ENCODE peak calls at places on chromosome 12, in four cellular contexts. P, C, I and F are unnamed samples.

GRCh38 chr12:20350495-20350894 is 17.8 kb upstream of the PDE3A start:
- DNase-seq in I (no peak), P (no peak), C (no peak), F (no peak)

GRCh38 chr12:87270894-87271293 is 758.3 kb downstream of the C12orf50 start:
- DNase-seq in I (peak; percentile 21), C (no peak), P (no peak), F (no peak)

GRCh38 chr12:81070846-81071245 is 7.0 kb upstream of the ACSS3 start:
- DNase-seq in C (no peak), I (no peak), P (no peak), F (no peak)

GRCh38 chr12:33994857-33995808 is 27.2 kb upstream of the ALG10 start:
- DNase-seq in C (no peak), P (no peak), I (no peak), F (no peak)

GRCh38 chr12:113424915-113425823 is 3.0 kb downstream of the SDSL start:
- DNase-seq in C (peak; percentile 53), P (no peak), I (peak; percentile 52), F (no peak)

GRCh38 chr12:1338483-1339177 is 255.8 kb downstream of the FBXL14 start:
- DNase-seq in I (no peak), C (no peak), P (no peak), F (no peak)

GRCh38 chr12:87995581-87996178 is 33.5 kb downstream of the C12orf50 start:
- DNase-seq in P (no peak), I (peak; percentile 79), C (peak; percentile 47), F (peak; percentile 37)

GRCh38 chr12:27221625-27222387 is 22.3 kb upstream of the STK38L start:
- DNase-seq in C (no peak), I (no peak), P (no peak), F (no peak)

GRCh38 chr12:115132145-115132544 is 448.2 kb upstream of the TBX3 start:
- DNase-seq in I (no peak), C (no peak), P (no peak), F (no peak)

GRCh38 chr12:124655317-124656213 is 88.2 kb upstream of the NCOR2 start:
- DNase-seq in C (peak; percentile 91), P (peak; percentile 64), I (peak; percentile 44), F (no peak)

GRCh38 chr12:1922985-1923384 is 4.5 kb upstream of the CACNA2D4 start:
- DNase-seq in C (no peak), I (no peak), P (no peak), F (no peak)

GRCh38 chr12:113056631-113057488 is at the start of gene DTX1:
- DNase-seq in P (peak; percentile 72), I (peak; percentile 60), C (peak; percentile 31), F (no peak)

GRCh38 chr12:56315626-56316473 is at the start of gene CNPY2:
- DNase-seq in P (peak; percentile 97), C (peak; percentile 95), I (peak; percentile 98), F (peak; percentile 98)

GRCh38 chr12:67578976-67579661 is 69.4 kb upstream of the DYRK2 start:
- DNase-seq in P (no peak), C (no peak), I (no peak), F (no peak)

GRCh38 chr12:113837059-113837458 is 129.1 kb downstream of the RBM19 start:
- DNase-seq in P (no peak), I (no peak), C (no peak), F (no peak)

GRCh38 chr12:115044073-115044472 is 360.1 kb upstream of the TBX3 start:
- DNase-seq in P (no peak), I (no peak), C (no peak), F (no peak)

GRCh38 chr12:46901464-46902205 is 75.8 kb upstream of the SLC38A4 start:
- DNase-seq in P (no peak), I (no peak), C (no peak), F (no peak)

GRCh38 chr12:40693503-40693863 is 1.2 kb downstream of the CNTN1 start:
- DNase-seq in C (peak; percentile 33), I (peak; percentile 60), P (peak; percentile 37), F (no peak)

GRCh38 chr12:86275356-86275755 is 19.2 kb upstream of the MGAT4C start:
- DNase-seq in P (no peak), I (no peak), C (no peak), F (no peak)

GRCh38 chr12:132265056-132265800 is 64.2 kb downstream of the GALNT9 start:
- DNase-seq in C (no peak), P (peak; percentile 31), I (no peak), F (no peak)

GRCh38 chr12:47397664-47398281 is 308.1 kb downstream of the RPAP3 start:
- DNase-seq in I (peak; percentile 20), P (no peak), C (no peak), F (peak; percentile 79)

GRCh38 chr12:82438356-82438755 is 80.0 kb downstream of the METTL25 start:
- DNase-seq in C (no peak), I (no peak), P (no peak), F (no peak)

GRCh38 chr12:122086641-122087285 is 8.2 kb downstream of the MLXIP start:
- DNase-seq in P (no peak), C (no peak), I (no peak), F (no peak)

GRCh38 chr12:118404876-118405521 is 28.6 kb downstream of the SUDS3 start:
- DNase-seq in P (no peak), C (peak; percentile 46), I (peak; percentile 82), F (peak; percentile 31)

GRCh38 chr12:113471619-113472171 is at the start of gene LHX5:
- DNase-seq in C (no peak), I (peak; percentile 93), P (no peak), F (no peak)

GRCh38 chr12:68482660-68483059 is 128.0 kb upstream of the RAP1B start:
- DNase-seq in C (no peak), P (no peak), I (no peak), F (no peak)

GRCh38 chr12:58313091-58313855 is 371.9 kb downstream of the ATP23 start:
- DNase-seq in P (no peak), C (no peak), I (no peak), F (no peak)

GRCh38 chr12:5945071-5946008 is at the start of gene ANO2:
- DNase-seq in I (peak; percentile 90), C (no peak), P (peak; percentile 43), F (no peak)

GRCh38 chr12:95006206-95006605 is 2.7 kb upstream of the NDUFA12 start:
- DNase-seq in C (no peak), P (no peak), I (no peak), F (no peak)

GRCh38 chr12:29547151-29547561 is 49.7 kb upstream of the OVCH1 start:
- DNase-seq in I (no peak), C (no peak), P (no peak), F (no peak)

GRCh38 chr12:75893758-75894157 is 137.8 kb downstream of the PHLDA1 start:
- DNase-seq in P (no peak), C (no peak), I (no peak), F (peak; percentile 18)

DNA sequence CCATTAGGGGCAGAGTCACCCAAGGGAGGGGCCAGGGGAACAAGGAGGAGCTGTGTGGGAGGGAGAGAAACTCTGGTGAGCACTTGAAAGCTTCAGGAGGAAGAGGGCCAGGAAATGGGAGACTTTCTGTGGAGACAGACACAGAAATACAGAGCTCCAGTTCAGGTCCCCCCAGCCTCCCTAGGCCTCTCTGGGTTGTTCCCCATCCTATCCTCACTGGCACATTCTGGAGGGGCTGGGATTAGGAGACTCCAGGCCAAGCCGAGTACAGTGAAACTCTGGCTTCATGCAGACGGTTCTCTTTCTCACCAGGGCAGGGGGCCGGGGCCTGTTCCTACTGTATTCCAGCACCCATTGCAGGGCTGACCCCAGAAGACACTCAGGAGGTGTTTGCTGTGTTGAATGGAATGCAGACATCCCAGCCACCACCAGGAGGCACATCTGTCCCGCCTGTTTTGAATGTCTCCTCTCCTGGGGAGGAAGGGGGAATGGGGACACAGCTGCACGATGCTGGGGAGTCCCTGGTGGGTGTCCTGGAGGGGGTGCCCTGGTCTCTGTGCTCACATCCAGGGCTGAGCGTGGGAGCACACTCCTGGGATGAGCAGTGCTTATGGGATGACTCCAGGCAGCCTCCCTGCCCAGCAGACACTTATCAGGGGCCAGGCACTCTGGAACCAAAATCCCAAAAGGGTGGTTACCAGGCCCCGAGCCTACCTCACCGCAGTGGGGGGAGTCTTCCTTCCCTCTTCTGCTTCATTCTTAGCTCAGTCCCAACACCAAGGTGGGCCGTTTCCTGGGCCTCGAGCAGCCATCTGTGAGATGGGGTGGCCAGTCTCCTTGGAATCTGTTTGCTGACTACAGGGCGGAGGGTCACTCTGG is 5.5 kb upstream of the KRT84 start:
- DNase-seq in I (peak; percentile 51), P (no peak), C (no peak), F (no peak)
- TF ChIP-seq CTCF in I (peak; percentile 75), P (no peak), C (no peak), F (peak; percentile 67)

GRCh38 chr12:64781374-64782029 is 22.3 kb upstream of the GNS start:
- DNase-seq in P (no peak), I (peak; percentile 85), C (no peak), F (no peak)
- H3K4me3 ChIP-seq in P (peak overlapping the region; percentile 92), I (peak overlapping the region; percentile 54), C (peak overlapping the region; percentile 43), F (peak overlapping the region; percentile 55)

GRCh38 chr12:72270246-72270645 is 1.9 kb upstream of the TRHDE start:
- DNase-seq in I (no peak), C (no peak), P (no peak), F (no peak)

GRCh38 chr12:72269491-72269890 is 2.7 kb upstream of the TRHDE start:
- DNase-seq in C (no peak), P (no peak), I (no peak), F (no peak)

GRCh38 chr12:72268386-72268785 is 3.8 kb upstream of the TRHDE start:
- DNase-seq in C (no peak), I (no peak), P (no peak), F (no peak)

GRCh38 chr12:72264548-72265175 is 7.5 kb upstream of the TRHDE start:
- DNase-seq in P (no peak), I (peak; percentile 22), C (no peak), F (peak; percentile 11)

GRCh38 chr12:72267974-72268373 is 4.2 kb upstream of the TRHDE start:
- DNase-seq in P (no peak), C (no peak), I (no peak), F (no peak)
- TF ChIP-seq CTCF in P (no peak), C (peak; percentile 16), I (peak; percentile 34), F (peak; percentile 38)

DNA sequence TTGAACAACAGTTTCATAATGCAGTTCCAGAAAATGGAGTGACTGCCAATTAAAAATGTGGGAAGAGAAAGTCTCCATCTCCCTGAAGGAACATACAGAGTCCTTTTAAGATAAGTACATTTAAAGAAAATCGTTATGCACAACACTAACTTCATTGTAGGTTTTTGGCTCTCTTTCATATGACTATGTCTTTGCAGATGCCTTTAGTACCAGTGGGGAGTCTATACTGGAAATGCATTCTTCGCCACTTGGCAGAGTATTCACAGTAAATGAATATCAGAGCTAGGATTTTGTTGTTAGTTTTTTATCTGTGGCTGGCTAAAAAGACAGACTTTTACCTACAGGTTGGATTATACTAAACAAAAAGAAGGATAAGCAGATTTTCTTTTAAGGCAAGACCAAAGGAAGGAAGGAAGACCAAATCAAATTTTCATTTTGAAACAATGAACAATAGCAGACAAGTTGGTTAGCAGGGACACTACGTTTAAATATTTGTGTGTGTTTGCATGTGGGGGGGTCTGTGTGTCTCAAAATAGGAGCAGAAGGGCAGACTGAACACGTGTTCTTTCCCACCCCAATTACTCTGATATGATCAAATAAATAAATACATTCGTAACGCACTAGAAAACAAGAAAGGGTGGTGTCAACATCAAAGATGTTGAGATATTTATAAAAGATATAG is 124.5 kb downstream of the BTG1 start:
- DNase-seq in P (no peak), I (no peak), C (no peak), F (no peak)
- H3K4me3 ChIP-seq in P (no peak overlapping the region), I (no peak overlapping the region), C (no peak overlapping the region), F (no peak overlapping the region)

GRCh38 chr12:22083167-22083566 is 37.1 kb downstream of the CMAS start:
- DNase-seq in P (no peak), I (no peak), C (no peak), F (no peak)
- TF ChIP-seq CTCF in P (peak; percentile 17), I (peak; percentile 58), C (peak; percentile 54), F (peak; percentile 66)